ENCODE peak calls at places on chromosomes 6 and 20, in eight cellular contexts. K, S, V, G, M, Z, N and I are unnamed samples.

GRCh38 chr6:127971386-127971785 is 70.5 kb upstream of the THEMIS start:
- DNase-seq in N (no peak), V (no peak), M (no peak), Z (no peak), G (no peak), K (no peak), S (no peak), I (no peak)

GRCh38 chr6:37831457-37831856 is 11.9 kb downstream of the ZFAND3 start:
- DNase-seq in N (no peak), Z (no peak), V (no peak), K (no peak), M (no peak), G (no peak), S (no peak), I (no peak)

GRCh38 chr20:34089655-34090324 is 22.3 kb downstream of the EIF2S2 start:
- DNase-seq in S (peak), V (no peak), N (no peak), G (no peak), M (peak), K (no peak), Z (no peak), I (no peak)

GRCh38 chr6:18053071-18053475 is 65.6 kb upstream of the KIF13A start:
- DNase-seq in S (no peak), Z (no peak), G (no peak), M (no peak), V (no peak), K (no peak), N (no peak), I (no peak)

GRCh38 chr6:17705428-17705777 is 1.3 kb downstream of the NUP153 start:
- DNase-seq in Z (peak), M (no peak), V (peak), S (peak), N (no peak), G (peak), K (peak), I (no peak)

GRCh38 chr6:80541186-80541585 is 434.7 kb downstream of the BCKDHB start:
- DNase-seq in M (no peak), V (peak), K (peak), Z (no peak), N (no peak), G (peak), S (no peak), I (no peak)

GRCh38 chr6:21992178-21992967 is 304.5 kb downstream of the PRL start:
- DNase-seq in M (no peak), K (no peak), Z (no peak), V (peak), G (peak), S (no peak), N (no peak), I (no peak)

GRCh38 chr6:159095561-159096095 is 50.8 kb upstream of the TAGAP start:
- DNase-seq in Z (no peak), M (no peak), K (no peak), V (no peak), N (no peak), G (no peak), S (peak), I (no peak)

GRCh38 chr6:158475344-158476302 is 84.3 kb upstream of the TMEM181 start:
- DNase-seq in G (peak), N (peak), S (peak), K (no peak), V (peak), Z (peak), M (no peak), I (no peak)

GRCh38 chr6:81744136-81744535 is 8.3 kb downstream of the TENT5A start:
- DNase-seq in K (no peak), N (no peak), M (no peak), V (no peak), Z (no peak), G (no peak), S (no peak), I (no peak)

GRCh38 chr6:81476881-81477280 is 275.6 kb downstream of the TENT5A start:
- DNase-seq in M (no peak), V (peak), K (no peak), G (peak), Z (no peak), N (no peak), S (no peak), I (no peak)

GRCh38 chr6:148818939-148819575 is 72.2 kb downstream of the UST start:
- DNase-seq in N (no peak), K (no peak), G (no peak), Z (no peak), M (no peak), V (peak), S (no peak), I (no peak)

GRCh38 chr20:49768204-49769124 is 44.2 kb upstream of the SLC9A8 start:
- DNase-seq in N (peak), S (peak), M (no peak), V (peak), Z (peak), K (peak), G (peak), I (no peak)

GRCh38 chr20:13397300-13397724 is 176.2 kb downstream of the ISM1 start:
- DNase-seq in M (no peak), N (no peak), S (no peak), V (peak), G (no peak), Z (no peak), K (no peak), I (no peak)

GRCh38 chr6:37485259-37485658 is 14.4 kb downstream of the CCDC167 start:
- DNase-seq in N (no peak), G (no peak), M (no peak), K (no peak), Z (no peak), S (no peak), V (no peak), I (no peak)

GRCh38 chr6:679282-679681 is 13.7 kb downstream of the EXOC2 start:
- DNase-seq in S (no peak), V (peak), Z (no peak), M (no peak), N (no peak), K (no peak), G (no peak), I (no peak)

GRCh38 chr6:142942805-142943227 is 2.2 kb downstream of the HIVEP2 start:
- DNase-seq in G (peak), M (no peak), V (peak), N (no peak), Z (no peak), S (no peak), K (no peak), I (no peak)

GRCh38 chr6:73285674-73286283 is 22.8 kb upstream of the KHDC1 start:
- DNase-seq in Z (no peak), M (no peak), S (no peak), N (no peak), G (peak), K (no peak), V (peak), I (no peak)

GRCh38 chr6:123333000-123333756 is 303.6 kb downstream of the TRDN start:
- DNase-seq in S (no peak), Z (no peak), M (no peak), N (no peak), K (no peak), V (peak), G (no peak), I (no peak)

GRCh38 chr6:119466226-119466625 is 116.7 kb upstream of the MAN1A1 start:
- DNase-seq in K (no peak), Z (no peak), V (no peak), G (no peak), S (no peak), M (no peak), N (no peak), I (no peak)

GRCh38 chr6:120198033-120198432 is 848.5 kb upstream of the MAN1A1 start:
- DNase-seq in M (no peak), Z (no peak), N (no peak), S (peak), K (no peak), V (peak), G (peak), I (no peak)

GRCh38 chr20:23136893-23137745 is 51.0 kb upstream of the CD93 start:
- DNase-seq in K (peak), V (peak), Z (no peak), G (no peak), N (no peak), S (no peak), M (no peak), I (no peak)

GRCh38 chr6:136994782-136995181 is 50.0 kb downstream of the IL20RA start:
- DNase-seq in N (no peak), Z (no peak), V (no peak), K (no peak), S (no peak), M (no peak), G (no peak), I (no peak)

GRCh38 chr20:36808317-36809257 is 35.0 kb upstream of the DSN1 start:
- DNase-seq in K (peak), V (peak), M (peak), G (peak), N (no peak), Z (peak), S (peak), I (no peak)

GRCh38 chr6:69339163-69339550 is 457.7 kb downstream of the LMBRD1 start:
- DNase-seq in Z (no peak), V (no peak), S (no peak), M (no peak), N (no peak), K (no peak), G (no peak), I (no peak)

GRCh38 chr6:68139130-68139529 is 496.0 kb upstream of the ADGRB3 start:
- DNase-seq in N (no peak), V (no peak), S (no peak), Z (no peak), K (no peak), M (no peak), G (no peak), I (no peak)

GRCh38 chr20:57212890-57213276 is 53.6 kb downstream of the BMP7 start:
- DNase-seq in S (no peak), V (no peak), K (no peak), Z (no peak), G (no peak), N (no peak), M (no peak), I (peak)

GRCh38 chr6:23980965-23981364 is 145.1 kb upstream of the NRSN1 start:
- DNase-seq in G (no peak), S (no peak), K (no peak), Z (no peak), M (no peak), V (peak), N (no peak), I (no peak)

GRCh38 chr20:32080783-32081182 is 28.7 kb upstream of the TM9SF4 start:
- DNase-seq in S (no peak), M (no peak), N (no peak), K (no peak), G (no peak), Z (no peak), V (no peak), I (no peak)

GRCh38 chr20:49542514-49542991 is 25.4 kb downstream of the PTGIS start:
- DNase-seq in S (no peak), G (no peak), Z (no peak), V (no peak), M (no peak), N (no peak), K (no peak), I (no peak)

GRCh38 chr6:131597448-131597847 is 24.4 kb downstream of the ARG1 start:
- DNase-seq in S (no peak), N (no peak), Z (no peak), V (no peak), K (no peak), G (peak), M (no peak), I (no peak)

GRCh38 chr6:42367353-42368011 is 84.2 kb downstream of the TRERF1 start:
- DNase-seq in Z (no peak), N (peak), K (no peak), G (no peak), V (peak), S (peak), M (no peak), I (no peak)

GRCh38 chr6:21594427-21595264 is 1.1 kb downstream of the SOX4 start:
- DNase-seq in N (no peak), V (peak), K (peak), M (peak), Z (peak), S (peak), G (peak), I (no peak)

GRCh38 chr6:64507661-64508060 is 872.1 kb downstream of the PHF3 start:
- DNase-seq in G (no peak), K (no peak), S (no peak), N (no peak), M (no peak), Z (no peak), V (no peak), I (no peak)

GRCh38 chr6:64504509-64504908 is 868.9 kb downstream of the PHF3 start:
- DNase-seq in V (no peak), K (no peak), S (no peak), G (peak), N (no peak), Z (no peak), M (no peak), I (no peak)

GRCh38 chr6:64505312-64505711 is 869.7 kb downstream of the PHF3 start:
- DNase-seq in Z (no peak), K (no peak), N (no peak), M (no peak), S (no peak), V (no peak), G (no peak), I (no peak)
- TF ChIP-seq CTCF in Z (peak), K (no peak), N (peak), M (peak), S (no peak), V (peak), G (peak), I (peak)

GRCh38 chr20:51712501-51713212 is 55.5 kb downstream of the ATP9A start:
- DNase-seq in S (peak), M (no peak), V (peak), G (peak), K (peak), Z (peak), N (no peak), I (no peak)
- TF ChIP-seq CTCF in S (peak), M (no peak), V (peak), G (peak), K (peak), Z (peak), N (peak), I (peak)

GRCh38 chr6:47004458-47004857 is 37.7 kb downstream of the ADGRF1 start:
- DNase-seq in S (no peak), M (no peak), G (peak), Z (no peak), N (no peak), K (no peak), V (peak), I (no peak)
- TF ChIP-seq CTCF in S (no peak), M (no peak), G (no peak), Z (no peak), N (no peak), K (no peak), V (no peak), I (no peak)

DNA sequence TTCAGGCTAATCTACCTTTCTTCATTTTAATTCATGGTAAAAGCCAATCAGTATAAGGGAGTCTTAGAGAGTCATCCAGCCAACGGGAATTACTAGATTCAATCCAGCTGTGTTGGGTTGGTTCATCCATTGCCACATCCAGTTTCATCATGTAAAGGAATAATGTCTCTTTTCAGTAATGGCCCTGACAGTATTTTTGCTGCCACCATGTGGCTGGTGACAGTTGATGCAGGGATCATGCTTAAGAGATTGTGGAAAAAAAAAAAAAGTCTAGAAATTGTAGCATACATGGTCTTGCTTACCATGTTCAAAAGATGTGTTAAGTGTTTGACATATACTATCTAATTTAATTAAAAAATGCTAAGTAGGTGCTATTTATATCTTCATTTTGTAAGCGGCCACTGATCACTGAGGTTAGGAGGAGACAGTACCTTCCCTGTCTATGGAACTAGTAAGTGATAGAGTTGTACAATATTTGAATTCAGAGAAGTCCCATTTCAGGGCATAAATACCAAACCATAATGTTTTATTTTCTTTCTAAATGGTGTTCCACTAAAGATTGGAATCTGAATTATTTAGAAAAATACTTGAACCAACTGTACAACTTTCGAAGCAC is 135.9 kb downstream of the KHDRBS2 start:
- DNase-seq in G (peak), Z (no peak), N (no peak), K (peak), S (peak), V (peak), M (no peak), I (no peak)
- TF ChIP-seq CTCF in G (peak), Z (peak), N (peak), K (peak), S (peak), V (peak), M (peak), I (peak)